ENCODE peak calls at places on chromosomes 1 and 21, in six cellular contexts. F, N, L, P, M and H are unnamed samples.

GRCh38 chr1:193971595-193971994 is 785.2 kb upstream of the B3GALT2 start:
- DNase-seq in F (no peak), N (no peak), L (no peak), P (no peak), M (no peak), H (peak; percentile 98)

GRCh38 chr1:43867946-43868740 is 65.5 kb upstream of the ARTN start:
- DNase-seq in F (no peak), N (no peak), L (no peak), P (no peak), M (no peak), H (peak; percentile 94)

GRCh38 chr1:21614419-21615115 is 54.6 kb downstream of the RAP1GAP start:
- DNase-seq in F (no peak), N (no peak), L (no peak), P (no peak), M (no peak), H (peak; percentile 38)

GRCh38 chr1:94550800-94551241 is 9.3 kb upstream of the F3 start:
- DNase-seq in F (peak; percentile 10), N (no peak), L (no peak), P (no peak), M (no peak), H (peak; percentile 44)

GRCh38 chr1:164716992-164717703 is 158.2 kb downstream of the PBX1 start:
- DNase-seq in F (no peak), N (no peak), L (no peak), P (no peak), M (no peak), H (peak; percentile 68)

GRCh38 chr1:3803905-3804626 is 7.8 kb upstream of the LRRC47 start:
- DNase-seq in F (no peak), N (no peak), L (no peak), P (no peak), M (no peak), H (no peak)

GRCh38 chr1:17307329-17307728 is 668 bp upstream of the PADI4 start:
- DNase-seq in F (no peak), N (no peak), L (no peak), P (no peak), M (no peak), H (no peak)

GRCh38 chr21:30936207-30936606 is 54.8 kb upstream of the KRTAP11-1 start:
- DNase-seq in F (no peak), N (no peak), L (no peak), P (no peak), M (no peak), H (no peak)

GRCh38 chr1:156945881-156946661 is 25.6 kb downstream of the LRRC71 start:
- DNase-seq in F (no peak), N (no peak), L (no peak), P (peak; percentile 43), M (no peak), H (peak; percentile 47)

GRCh38 chr1:99266731-99267130 is 2.4 kb downstream of the PLPPR4 start:
- DNase-seq in F (no peak), N (no peak), L (no peak), P (no peak), M (no peak), H (peak; percentile 21)

GRCh38 chr1:207336559-207337467 is 15.3 kb downstream of the CD55 start:
- DNase-seq in F (no peak), N (peak; percentile 17), L (no peak), P (no peak), M (no peak), H (peak; percentile 51)

GRCh38 chr1:84415386-84415785 is 17.1 kb downstream of the DNASE2B start:
- DNase-seq in F (no peak), N (no peak), L (no peak), P (no peak), M (no peak), H (peak; percentile 44)

GRCh38 chr1:64948905-64949833 is 17.2 kb downstream of the JAK1 start:
- DNase-seq in F (no peak), N (no peak), L (no peak), P (no peak), M (no peak), H (peak; percentile 74)

GRCh38 chr1:153597206-153597605 is 15.7 kb downstream of the S100A16 start:
- DNase-seq in F (no peak), N (no peak), L (no peak), P (no peak), M (no peak), H (peak; percentile 84)

GRCh38 chr21:32412998-32413504 is 545 bp downstream of the EVA1C start:
- DNase-seq in F (no peak), N (no peak), L (peak; percentile 49), P (no peak), M (peak; percentile 80), H (peak; percentile 22)

DNA sequence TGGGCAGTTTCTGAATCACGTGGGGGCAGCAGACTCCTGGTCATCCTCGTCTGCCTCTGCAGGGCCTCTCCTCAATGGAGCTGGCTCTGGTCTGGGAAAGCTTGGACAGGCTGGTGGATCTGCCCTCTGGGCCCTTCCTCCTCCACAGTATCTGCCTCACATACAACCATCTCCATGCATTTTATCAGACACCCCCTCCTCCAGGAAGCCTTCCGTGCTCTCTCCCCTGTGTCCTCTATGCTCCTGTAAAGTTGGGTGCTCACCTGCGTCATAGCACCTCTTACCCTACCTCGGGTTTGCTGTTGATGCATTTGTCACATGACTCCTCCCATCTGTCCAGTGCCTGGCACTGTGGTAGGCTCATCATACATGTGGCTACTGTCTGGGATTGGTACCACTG is 95.7 kb upstream of the TMEM51 start:
- DNase-seq in F (no peak), N (no peak), L (no peak), P (no peak), M (no peak), H (no peak)
- H3K36me3 ChIP-seq in F (no peaks in the 10 kb centered on the region), N (no peaks in the 10 kb centered on the region), L (peaks cover 34% of the 10 kb centered on the region), P (peaks cover 67% of the 10 kb centered on the region), M (peaks cover 37% of the 10 kb centered on the region), H (peaks cover 7% of the 10 kb centered on the region)

DNA sequence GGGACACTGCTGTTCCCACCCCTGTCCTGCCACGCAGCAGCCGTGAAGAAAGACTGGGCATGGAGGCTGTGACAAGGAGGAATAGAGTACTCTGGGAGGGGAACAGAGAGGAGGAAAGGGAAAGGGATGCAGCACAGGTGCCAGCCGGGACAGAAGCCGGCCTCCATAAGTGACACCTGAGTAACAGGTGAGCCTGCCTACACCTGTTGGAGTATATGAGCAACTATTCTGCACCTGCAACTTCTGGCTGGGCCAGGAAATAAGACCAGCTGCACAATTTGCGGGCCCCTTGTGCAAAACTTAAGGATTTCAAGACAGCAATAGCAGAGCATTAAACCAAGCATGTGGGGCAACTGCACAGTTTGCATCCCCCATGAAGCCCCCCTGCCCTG is 72.5 kb upstream of the GOLT1A start:
- DNase-seq in F (no peak), N (no peak), L (no peak), P (no peak), M (no peak), H (no peak)
- H3K4me3 ChIP-seq in F (peak overlapping the region; percentile 63), N (peak overlapping the region; percentile 53), L (peak overlapping the region; percentile 61), P (no peak overlapping the region), M (no peak overlapping the region), H (no peak overlapping the region)

GRCh38 chr1:151006331-151007052 is at the start of gene MINDY1:
- DNase-seq in F (peak; percentile 80), N (peak; percentile 11), L (peak; percentile 49), P (peak; percentile 85), M (peak; percentile 79), H (peak; percentile 73)
- TF ChIP-seq CTCF in F (peak; percentile 63), N (no peak), L (peak; percentile 62), P (peak; percentile 24), M (peak; percentile 56), H (peak; percentile 62)

GRCh38 chr1:114750780-114751179 is 7.0 kb downstream of the CSDE1 start:
- DNase-seq in F (no peak), N (no peak), L (no peak), P (no peak), M (no peak), H (peak; percentile 41)
- H3K36me3 ChIP-seq in F (peaks cover 45% of the 10 kb centered on the region), N (peaks cover 32% of the 10 kb centered on the region), L (peaks cover 24% of the 10 kb centered on the region), P (peaks cover 30% of the 10 kb centered on the region), M (peaks cover 44% of the 10 kb centered on the region), H (peaks cover 8% of the 10 kb centered on the region)

GRCh38 chr1:234933031-234933430 is 195.6 kb downstream of the TOMM20 start:
- DNase-seq in F (no peak), N (no peak), L (no peak), P (peak; percentile 62), M (no peak), H (peak; percentile 74)
- H3K4me3 ChIP-seq in F (no peak overlapping the region), N (no peak overlapping the region), L (no peak overlapping the region), P (no peak overlapping the region), M (no peak overlapping the region), H (no peak overlapping the region)

GRCh38 chr1:200535605-200536004 is 84.9 kb downstream of the KIF14 start:
- DNase-seq in F (peak; percentile 36), N (no peak), L (no peak), P (no peak), M (no peak), H (peak; percentile 87)
- TF ChIP-seq CTCF in F (peak; percentile 56), N (no peak), L (no peak), P (no peak), M (no peak), H (peak; percentile 46)

DNA sequence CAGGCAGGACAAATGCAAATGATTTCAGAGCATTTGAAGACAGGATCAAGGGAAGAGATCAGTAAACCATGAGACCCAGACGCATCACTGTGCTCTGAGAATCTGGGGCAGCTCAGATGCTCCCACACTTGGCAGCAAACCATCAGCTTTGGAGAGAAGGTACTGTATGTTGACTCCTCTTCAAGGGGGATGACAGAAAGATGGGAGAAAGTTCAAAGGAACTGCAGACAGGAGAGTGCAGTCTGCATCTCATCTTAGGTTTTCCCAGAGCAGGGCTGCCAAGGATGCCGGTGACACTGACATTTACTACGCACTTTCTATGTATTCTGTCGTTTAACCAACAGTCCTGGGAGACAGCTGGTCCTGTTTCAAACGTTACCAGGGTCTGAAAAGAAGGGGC is 35.8 kb downstream of the OLFML2B start:
- DNase-seq in F (no peak), N (no peak), L (no peak), P (no peak), M (no peak), H (no peak)
- H3K36me3 ChIP-seq in F (no peaks in the 10 kb centered on the region), N (no peaks in the 10 kb centered on the region), L (peaks cover 6% of the 10 kb centered on the region), P (peaks cover 13% of the 10 kb centered on the region), M (no peaks in the 10 kb centered on the region), H (no peaks in the 10 kb centered on the region)

GRCh38 chr21:28283652-28284490 is 708.8 kb downstream of the LTN1 start:
- DNase-seq in F (peak; percentile 38), N (no peak), L (no peak), P (no peak), M (no peak), H (peak; percentile 32)
- H3K4me3 ChIP-seq in F (no peak overlapping the region), N (no peak overlapping the region), L (no peak overlapping the region), P (no peak overlapping the region), M (no peak overlapping the region), H (no peak overlapping the region)

DNA sequence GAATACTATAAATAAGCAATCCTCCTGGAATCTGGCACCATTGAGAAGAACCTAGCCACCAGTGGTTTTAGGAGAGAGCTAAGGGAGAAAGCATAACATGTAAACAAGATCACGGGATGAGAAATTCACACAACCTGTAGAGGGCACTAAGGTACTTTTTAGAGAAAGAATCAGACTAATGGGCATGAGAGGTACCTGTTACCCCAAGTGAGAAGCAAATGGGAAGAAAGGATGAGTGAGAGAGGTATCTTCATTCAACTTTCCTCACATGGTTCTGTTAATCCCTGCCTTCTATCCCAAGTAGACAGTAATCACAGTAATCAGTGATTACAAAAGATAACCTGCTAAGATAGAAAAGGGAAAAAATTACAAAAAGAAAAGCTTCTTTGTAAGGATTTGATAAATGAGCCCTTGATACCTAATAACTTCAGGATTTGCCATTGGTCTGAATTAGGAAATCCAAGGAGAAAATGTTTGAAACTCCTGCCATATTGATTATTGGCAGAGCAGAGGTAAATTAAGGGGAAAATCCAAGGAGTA is 251.1 kb upstream of the ADGRL2 start:
- DNase-seq in F (no peak), N (no peak), L (no peak), P (no peak), M (no peak), H (peak; percentile 75)
- TF ChIP-seq CTCF in F (peak; percentile 48), N (no peak), L (peak; percentile 65), P (no peak), M (peak; percentile 51), H (peak; percentile 63)